ENCODE peak calls at places on chromosomes 2 and 18, in eight cellular contexts. J is choroid plexus epithelial cell; M is AG04449; W is fibroblast of lung; O is retinal pigment epithelial cell; C is activated CD8-positive, alpha-beta T cell treated with anti-CD3 and anti-CD28 coated beads for 36 hours; K is stomach; X is nephron progenitor cell. N is an unnamed sample.

GRCh38 chr2:174750923-174751441 is 13.3 kb downstream of the CHRNA1 start:
- DNase-seq in J (no peak), M (no peak), W (no peak), O (no peak), C (peak; percentile 73), K (no peak), X (no peak), N (no peak)

GRCh38 chr18:50839341-50839740 is 19.5 kb upstream of the MRO start:
- DNase-seq in J (no peak), M (no peak), W (no peak), O (no peak), C (no peak), K (no peak), X (no peak), N (no peak)

GRCh38 chr2:222568866-222569265 is 87.0 kb downstream of the FARSB start:
- DNase-seq in J (peak; percentile 92), M (peak; percentile 42), W (peak; percentile 81), O (no peak), C (no peak), K (no peak), X (no peak), N (peak; percentile 58)

GRCh38 chr2:176158855-176159677 is 2.0 kb downstream of the HOXD3 start:
- DNase-seq in J (no peak), M (no peak), W (peak; percentile 73), O (no peak), C (no peak), K (no peak), X (peak; percentile 73), N (no peak)

GRCh38 chr2:124286089-124286783 is 261.1 kb downstream of the CNTNAP5 start:
- DNase-seq in J (no peak), M (no peak), W (no peak), O (no peak), C (no peak), K (no peak), X (no peak), N (peak; percentile 50)

GRCh38 chr2:85846411-85846810 is 42.4 kb downstream of the ST3GAL5 start:
- DNase-seq in J (peak; percentile 70), M (peak; percentile 41), W (peak; percentile 80), O (no peak), C (no peak), K (no peak), X (no peak), N (no peak)

GRCh38 chr18:69659142-69659651 is 258.5 kb downstream of the DOK6 start:
- DNase-seq in J (no peak), M (no peak), W (no peak), O (no peak), C (no peak), K (no peak), X (no peak), N (no peak)

GRCh38 chr2:31151501-31151900 is 13.3 kb upstream of the GALNT14 start:
- DNase-seq in J (no peak), M (no peak), W (no peak), O (no peak), C (no peak), K (no peak), X (no peak), N (no peak)

GRCh38 chr18:37403100-37403781 is 162.4 kb downstream of the CELF4 start:
- DNase-seq in J (peak; percentile 30), M (peak; percentile 70), W (peak; percentile 90), O (no peak), C (no peak), K (no peak), X (no peak), N (peak; percentile 77)

GRCh38 chr2:207662203-207662602 is 37.0 kb upstream of the METTL21A start:
- DNase-seq in J (no peak), M (no peak), W (no peak), O (no peak), C (peak; percentile 6), K (no peak), X (no peak), N (no peak)

GRCh38 chr2:207692206-207693065 is 19.0 kb upstream of the CCNYL1 start:
- DNase-seq in J (peak; percentile 24), M (no peak), W (peak; percentile 11), O (no peak), C (peak; percentile 58), K (peak; percentile 56), X (peak; percentile 20), N (no peak)

GRCh38 chr18:54086863-54087262 is 137.6 kb downstream of the MBD2 start:
- DNase-seq in J (no peak), M (no peak), W (no peak), O (no peak), C (no peak), K (no peak), X (no peak), N (no peak)

GRCh38 chr2:9207641-9208301 is 1.2 kb downstream of the ASAP2 start:
- DNase-seq in J (peak; percentile 40), M (no peak), W (no peak), O (no peak), C (no peak), K (peak; percentile 49), X (no peak), N (no peak)

GRCh38 chr2:5145801-5146200 is 546.4 kb upstream of the SOX11 start:
- DNase-seq in J (no peak), M (no peak), W (no peak), O (no peak), C (no peak), K (no peak), X (no peak), N (no peak)

GRCh38 chr2:168160897-168161296 is 86.5 kb downstream of the STK39 start:
- DNase-seq in J (no peak), M (no peak), W (no peak), O (no peak), C (peak; percentile 26), K (no peak), X (no peak), N (no peak)

GRCh38 chr2:232441147-232441651 is 14.8 kb upstream of the ALPI start:
- DNase-seq in J (no peak), M (no peak), W (no peak), O (no peak), C (no peak), K (no peak), X (no peak), N (no peak)

GRCh38 chr2:49002750-49003149 is 151.6 kb downstream of the FSHR start:
- DNase-seq in J (peak; percentile 4), M (peak; percentile 2), W (peak; percentile 87), O (no peak), C (no peak), K (no peak), X (no peak), N (peak; percentile 18)

GRCh38 chr18:10252494-10252893 is 201.9 kb upstream of the APCDD1 start:
- DNase-seq in J (no peak), M (no peak), W (peak; percentile 66), O (no peak), C (no peak), K (no peak), X (no peak), N (no peak)

GRCh38 chr2:240646061-240646899 is 21.0 kb downstream of the GPR35 start:
- DNase-seq in J (no peak), M (no peak), W (no peak), O (no peak), C (no peak), K (peak; percentile 25), X (no peak), N (no peak)

GRCh38 chr2:160970052-160970846 is 190.0 kb upstream of the TANK start:
- DNase-seq in J (peak; percentile 92), M (no peak), W (peak; percentile 78), O (peak; percentile 71), C (peak; percentile 21), K (no peak), X (peak; percentile 37), N (peak; percentile 93)

GRCh38 chr2:8086796-8087479 is 594.9 kb upstream of the ID2 start:
- DNase-seq in J (peak; percentile 83), M (peak; percentile 93), W (peak; percentile 99), O (peak; percentile 44), C (no peak), K (no peak), X (no peak), N (peak; percentile 85)

GRCh38 chr2:105754011-105754410 is 9.3 kb downstream of the NCK2 start:
- DNase-seq in J (no peak), M (no peak), W (no peak), O (no peak), C (peak; percentile 82), K (no peak), X (no peak), N (no peak)
- TF ChIP-seq CTCF in J (no peak), M (no peak), W (no peak), O (no peak), C (no peak), K (no peak), X (no peak), N (no peak)

DNA sequence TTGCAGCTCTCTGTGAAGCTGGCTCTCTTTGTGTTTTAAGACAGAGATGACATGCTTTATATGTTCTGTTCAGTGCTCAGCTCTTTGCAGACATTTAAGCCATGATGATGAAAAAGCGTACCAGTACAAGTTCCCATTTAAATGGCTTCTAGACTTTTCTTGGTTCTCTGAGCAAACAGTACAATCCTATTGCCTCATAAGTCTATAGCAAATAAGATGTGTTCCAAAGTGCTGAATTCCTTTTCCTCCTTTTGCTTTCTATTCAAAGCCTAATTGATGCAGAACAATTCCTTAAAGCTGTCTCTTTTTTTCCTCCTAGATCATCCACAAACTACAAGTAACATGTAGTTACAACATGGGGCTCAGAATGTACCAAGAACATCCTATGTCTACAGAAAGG is 168.8 kb upstream of the SPATS2L start:
- DNase-seq in J (no peak), M (no peak), W (no peak), O (no peak), C (no peak), K (no peak), X (no peak), N (no peak)
- TF ChIP-seq CTCF in J (no peak), M (no peak), W (no peak), O (no peak), C (no peak), K (no peak), X (no peak), N (no peak)

GRCh38 chr2:2234398-2234797 is 96.7 kb downstream of the MYT1L start:
- DNase-seq in J (no peak), M (no peak), W (no peak), O (no peak), C (no peak), K (no peak), X (no peak), N (no peak)
- TF ChIP-seq CTCF in J (no peak), M (no peak), W (no peak), O (no peak), C (no peak), K (no peak), X (no peak), N (no peak)

GRCh38 chr2:231188506-231189170 is 9.8 kb upstream of the ARMC9 start:
- DNase-seq in J (no peak), M (no peak), W (no peak), O (no peak), C (no peak), K (peak; percentile 17), X (no peak), N (no peak)

GRCh38 chr2:231189571-231190495 is 8.6 kb upstream of the ARMC9 start:
- DNase-seq in J (peak; percentile 68), M (no peak), W (peak; percentile 30), O (no peak), C (no peak), K (peak; percentile 52), X (no peak), N (no peak)

GRCh38 chr2:231186325-231186724 is 12.1 kb upstream of the ARMC9 start:
- DNase-seq in J (no peak), M (no peak), W (no peak), O (no peak), C (no peak), K (peak; percentile 5), X (no peak), N (no peak)

GRCh38 chr2:231189171-231189530 is 9.3 kb upstream of the ARMC9 start:
- DNase-seq in J (no peak), M (no peak), W (no peak), O (no peak), C (no peak), K (peak; percentile 21), X (no peak), N (no peak)

GRCh38 chr2:231187736-231188505 is 10.5 kb upstream of the ARMC9 start:
- DNase-seq in J (peak; percentile 90), M (peak; percentile 31), W (peak; percentile 90), O (no peak), C (no peak), K (peak; percentile 22), X (no peak), N (peak; percentile 95)
- TF ChIP-seq CTCF in J (no peak), M (no peak), W (no peak), O (no peak), C (no peak), K (no peak), X (no peak), N (no peak)

N was measured in fibroblast of pulmonary artery.